ENCODE peak calls at places on chromosomes 1 and 21, in four cellular contexts. K is transverse colon, V is A549, W is ovary. B is an unnamed sample.

GRCh38 chr21:36246080-36246631 is 73.8 kb upstream of the MORC3 start:
- DNase-seq in K (peak; percentile 24), V (no peak), W (no peak), B (no peak)

GRCh38 chr1:37071829-37072228 is 37.5 kb upstream of the GRIK3 start:
- DNase-seq in K (no peak), V (no peak), W (no peak), B (no peak)

GRCh38 chr1:153978274-153978909 is 918 bp upstream of the JTB start:
- DNase-seq in K (no peak), V (no peak), W (no peak), B (no peak)

GRCh38 chr1:150309758-150310495 is 11.4 kb upstream of the PRPF3 start:
- DNase-seq in K (no peak), V (no peak), W (no peak), B (no peak)

GRCh38 chr1:68725353-68725752 is 228.5 kb upstream of the DEPDC1 start:
- DNase-seq in K (peak; percentile 7), V (no peak), W (no peak), B (no peak)

GRCh38 chr1:40922969-40923368 is 56.5 kb upstream of the CTPS1 start:
- DNase-seq in K (no peak), V (no peak), W (no peak), B (no peak)

GRCh38 chr1:183370399-183371058 is 47.7 kb downstream of the NMNAT2 start:
- DNase-seq in K (peak; percentile 65), V (no peak), W (no peak), B (no peak)

GRCh38 chr1:153805042-153805745 is 30.0 kb downstream of the SLC27A3 start:
- DNase-seq in K (peak; percentile 68), V (peak; percentile 37), W (no peak), B (no peak)

GRCh38 chr1:173424137-173424536 is 53.0 kb upstream of the PRDX6 start:
- DNase-seq in K (no peak), V (no peak), W (no peak), B (no peak)

GRCh38 chr1:234726359-234726836 is 116.4 kb upstream of the IRF2BP2 start:
- DNase-seq in K (no peak), V (no peak), W (peak; percentile 72), B (peak; percentile 67)

GRCh38 chr1:65992160-65993046 is 199.7 kb downstream of the PDE4B start:
- DNase-seq in K (no peak), V (peak; percentile 3), W (no peak), B (no peak)

GRCh38 chr1:15168479-15168878 is 14.9 kb downstream of the TMEM51 start:
- DNase-seq in K (no peak), V (no peak), W (no peak), B (no peak)

GRCh38 chr21:17491716-17492414 is 21.0 kb upstream of the CXADR start:
- DNase-seq in K (no peak), V (peak; percentile 7), W (no peak), B (no peak)

GRCh38 chr1:47752048-47752451 is 245.1 kb downstream of the TRABD2B start:
- DNase-seq in K (peak; percentile 69), V (no peak), W (no peak), B (no peak)

GRCh38 chr1:16986113-16986512 is 5.7 kb upstream of the MFAP2 start:
- DNase-seq in K (no peak), V (no peak), W (no peak), B (no peak)

GRCh38 chr1:117967472-117967871 is 37.9 kb downstream of the WDR3 start:
- DNase-seq in K (no peak), V (no peak), W (no peak), B (no peak)

GRCh38 chr1:16677552-16678423 is 11.0 kb upstream of the RNU1-3 start:
- DNase-seq in K (peak; percentile 25), V (peak; percentile 65), W (peak; percentile 70), B (no peak)

GRCh38 chr1:244615301-244615700 is 37.6 kb upstream of the DESI2 start:
- DNase-seq in K (no peak), V (no peak), W (no peak), B (no peak)

GRCh38 chr1:61210435-61211012 is 128.2 kb downstream of the NFIA start:
- DNase-seq in K (no peak), V (no peak), W (no peak), B (no peak)

DNA sequence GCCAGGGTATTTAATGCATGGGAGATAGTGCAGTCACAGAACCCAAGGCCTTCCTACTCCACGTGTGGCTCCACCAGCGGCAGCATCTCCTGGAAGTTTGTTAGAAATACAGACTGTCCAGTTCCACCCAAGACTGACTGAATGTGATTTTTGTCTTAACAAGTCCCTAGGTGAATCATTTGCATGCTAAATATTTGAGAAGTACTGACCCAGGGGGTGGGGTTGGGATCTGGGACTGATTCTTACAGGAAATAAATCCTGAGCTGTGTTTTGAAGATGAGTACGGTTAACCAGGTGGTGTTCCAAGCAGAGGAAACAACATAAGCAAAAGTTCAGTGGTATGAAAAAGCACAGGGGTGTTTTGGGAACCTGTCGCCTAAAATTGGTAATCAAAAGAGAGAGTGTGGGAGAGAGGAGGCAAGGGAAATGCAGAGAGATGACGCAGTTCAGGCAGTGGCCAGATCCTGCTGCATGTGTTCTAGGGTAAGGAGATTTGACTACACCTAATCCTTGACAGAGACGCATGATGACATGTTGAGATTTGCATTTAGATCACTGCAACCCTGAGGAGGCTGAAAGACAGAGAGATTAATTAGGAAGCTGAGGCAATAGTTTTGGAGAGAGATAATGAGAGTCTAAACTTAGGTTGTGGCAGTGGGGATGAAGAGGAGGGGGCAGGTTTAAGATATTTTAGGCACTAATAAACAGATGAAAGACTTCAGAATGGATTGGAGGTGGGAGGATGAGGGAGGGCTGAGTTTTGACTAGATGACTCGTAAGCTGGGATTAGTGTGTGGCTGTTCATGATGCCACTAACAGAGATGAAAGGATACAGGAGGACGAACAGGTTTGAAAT is 3.7 kb upstream of the ZNF326 start:
- DNase-seq in K (no peak), V (no peak), W (no peak), B (no peak)
- TF ChIP-seq EP300 in K (no peak), V (no peak), W (no peak), B (no peak)

GRCh38 chr1:8873506-8874229 is 4.8 kb downstream of the ENO1 start:
- DNase-seq in K (peak; percentile 87), V (peak; percentile 82), W (no peak), B (peak; percentile 89)

GRCh38 chr1:8871539-8871935 is 6.9 kb downstream of the ENO1 start:
- DNase-seq in K (peak; percentile 68), V (no peak), W (no peak), B (no peak)

GRCh38 chr1:8871965-8872399 is 6.5 kb downstream of the ENO1 start:
- DNase-seq in K (no peak), V (no peak), W (no peak), B (no peak)

GRCh38 chr1:8874230-8875201 is 4.0 kb downstream of the ENO1 start:
- DNase-seq in K (no peak), V (no peak), W (no peak), B (no peak)

GRCh38 chr1:8873001-8873400 is 5.5 kb downstream of the ENO1 start:
- DNase-seq in K (no peak), V (no peak), W (no peak), B (no peak)
- H3K4me3 ChIP-seq in K (no peak overlapping the region), V (peak overlapping the region; percentile 36), W (no peak overlapping the region), B (no peak overlapping the region)

GRCh38 chr1:101238041-101238515 is 1.3 kb downstream of the S1PR1 start:
- DNase-seq in K (no peak), V (no peak), W (no peak), B (no peak)

GRCh38 chr1:101240041-101240430 is 3.2 kb downstream of the S1PR1 start:
- DNase-seq in K (no peak), V (no peak), W (no peak), B (no peak)

GRCh38 chr1:101238681-101239094 is 1.9 kb downstream of the S1PR1 start:
- DNase-seq in K (peak; percentile 81), V (peak; percentile 55), W (peak; percentile 79), B (peak; percentile 92)

GRCh38 chr1:101237229-101237837 is 514 bp downstream of the S1PR1 start:
- DNase-seq in K (no peak), V (no peak), W (no peak), B (no peak)

DNA sequence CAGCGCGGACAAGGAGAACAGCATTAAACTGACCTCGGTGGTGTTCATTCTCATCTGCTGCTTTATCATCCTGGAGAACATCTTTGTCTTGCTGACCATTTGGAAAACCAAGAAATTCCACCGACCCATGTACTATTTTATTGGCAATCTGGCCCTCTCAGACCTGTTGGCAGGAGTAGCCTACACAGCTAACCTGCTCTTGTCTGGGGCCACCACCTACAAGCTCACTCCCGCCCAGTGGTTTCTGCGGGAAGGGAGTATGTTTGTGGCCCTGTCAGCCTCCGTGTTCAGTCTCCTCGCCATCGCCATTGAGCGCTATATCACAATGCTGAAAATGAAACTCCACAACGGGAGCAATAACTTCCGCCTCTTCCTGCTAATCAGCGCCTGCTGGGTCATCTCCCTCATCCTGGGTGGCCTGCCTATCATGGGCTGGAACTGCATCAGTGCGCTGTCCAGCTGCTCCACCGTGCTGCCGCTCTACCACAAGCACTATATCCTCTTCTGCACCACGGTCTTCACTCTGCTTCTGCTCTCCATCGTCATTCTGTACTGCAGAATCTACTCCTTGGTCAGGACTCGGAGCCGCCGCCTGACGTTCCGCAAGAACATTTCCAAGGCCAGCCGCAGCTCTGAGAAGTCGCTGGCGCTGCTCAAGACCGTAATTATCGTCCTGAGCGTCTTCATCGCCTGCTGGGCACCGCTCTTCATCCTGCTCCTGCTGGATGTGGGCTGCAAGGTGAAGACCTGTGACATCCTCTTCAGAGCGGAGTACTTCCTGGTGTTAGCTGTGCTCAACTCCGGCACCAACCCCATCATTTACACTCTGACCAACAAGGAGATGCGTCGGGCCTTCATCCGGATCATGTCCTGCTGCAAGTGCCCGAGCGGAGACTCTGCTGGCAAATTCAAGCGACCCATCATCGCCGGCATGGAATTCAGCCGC is 2.5 kb downstream of the S1PR1 start:
- DNase-seq in K (no peak), V (no peak), W (no peak), B (no peak)
- TF ChIP-seq POLR2A in K (no peak), V (no peak), W (no peak), B (no peak)

GRCh38 chr21:34639250-34639649 is 24.3 kb upstream of the RCAN1 start:
- DNase-seq in K (no peak), V (no peak), W (no peak), B (no peak)

GRCh38 chr21:34640858-34641257 is 25.9 kb upstream of the RCAN1 start:
- DNase-seq in K (no peak), V (no peak), W (no peak), B (no peak)

GRCh38 chr21:34642211-34643075 is 26.4 kb upstream of the CLIC6 start:
- DNase-seq in K (no peak), V (no peak), W (no peak), B (no peak)

GRCh38 chr21:34636961-34637360 is 22.0 kb upstream of the RCAN1 start:
- DNase-seq in K (no peak), V (no peak), W (no peak), B (no peak)

DNA sequence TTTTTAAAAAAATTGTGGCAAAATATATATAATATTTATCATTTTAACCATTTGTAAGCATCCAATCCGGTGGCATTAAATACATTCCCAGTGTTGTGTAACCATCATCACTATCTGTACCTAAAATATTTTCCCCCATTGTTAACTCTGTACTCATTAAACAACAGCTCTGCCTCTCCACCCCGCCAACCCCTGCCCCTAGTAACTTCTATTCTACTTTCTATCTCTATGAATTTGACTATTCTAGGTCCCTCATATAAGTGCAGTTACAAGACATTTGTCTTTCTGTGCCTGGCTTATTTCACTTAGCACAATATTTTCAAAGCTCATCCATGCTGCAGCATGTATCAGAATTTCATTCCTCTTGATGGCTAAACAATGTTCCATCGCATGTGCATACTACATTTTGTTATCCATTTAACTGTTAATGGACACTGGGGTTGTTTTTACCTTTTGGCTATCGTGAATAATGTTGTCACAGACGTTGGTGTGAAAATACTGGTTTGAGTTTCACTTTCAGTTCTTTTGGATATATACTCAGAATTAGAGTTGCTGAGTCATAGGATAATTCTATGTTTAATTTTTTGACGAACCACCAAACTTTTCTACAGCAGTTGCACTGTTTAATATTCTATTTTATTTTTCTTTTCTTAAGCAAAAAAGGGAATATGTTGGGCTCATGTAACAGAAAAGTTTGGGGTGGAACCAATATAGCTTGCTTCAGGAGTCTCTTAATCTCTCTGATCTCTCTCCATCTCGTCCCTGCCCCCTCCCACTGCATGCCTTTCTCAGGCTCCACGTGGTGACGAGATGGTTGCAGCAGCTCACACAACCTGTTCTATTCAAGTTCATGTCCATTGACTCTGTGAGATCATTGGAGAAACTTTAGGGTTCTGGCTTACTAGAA is 25.2 kb upstream of the RCAN1 start:
- DNase-seq in K (no peak), V (no peak), W (no peak), B (no peak)
- TF ChIP-seq EP300 in K (no peak), V (no peak), W (no peak), B (no peak)

B was measured in suprapubic skin.